ENCODE peak calls at places on chromosomes 3 and 15, in eight cellular contexts. One of them, this sample, is unnamed. For H3K4me1, the result is how much of the 10 kb centered on the place peaks cover.

GRCh38 chr15:37038716-37039106 is 61.6 kb downstream of the MEIS2 start:
- DNase-seq in psoas muscle: no peak
- DNase-seq in heart right ventricle: no peak
- DNase-seq in H1: no peak
- DNase-seq in cardiac muscle cell: no peak
- DNase-seq in sigmoid colon: no peak
- DNase-seq in HepG2: no peak
- DNase-seq in right lobe of liver: no peak
- DNase-seq in this sample: no peak

GRCh38 chr15:73956276-73957086 is 30.2 kb downstream of the LOXL1 start:
- DNase-seq in psoas muscle: no peak
- DNase-seq in cardiac muscle cell: no peak
- DNase-seq in right lobe of liver: no peak
- DNase-seq in H1: no peak
- DNase-seq in heart right ventricle: no peak
- DNase-seq in HepG2: no peak
- DNase-seq in sigmoid colon: peak
- DNase-seq in this sample: no peak

GRCh38 chr3:42667096-42667522 is 13.6 kb downstream of the ZBTB47 start:
- DNase-seq in psoas muscle: peak
- DNase-seq in cardiac muscle cell: no peak
- DNase-seq in heart right ventricle: no peak
- DNase-seq in right lobe of liver: no peak
- DNase-seq in H1: no peak
- DNase-seq in HepG2: no peak
- DNase-seq in sigmoid colon: peak
- DNase-seq in this sample: no peak

GRCh38 chr3:63654246-63654645 is 1.8 kb downstream of the SNTN start:
- DNase-seq in cardiac muscle cell: no peak
- DNase-seq in sigmoid colon: no peak
- DNase-seq in right lobe of liver: no peak
- DNase-seq in H1: no peak
- DNase-seq in heart right ventricle: no peak
- DNase-seq in psoas muscle: no peak
- DNase-seq in HepG2: no peak
- DNase-seq in this sample: no peak

GRCh38 chr15:68407141-68407885 is 24.6 kb downstream of the ITGA11 start:
- DNase-seq in HepG2: no peak
- DNase-seq in right lobe of liver: peak
- DNase-seq in psoas muscle: peak
- DNase-seq in heart right ventricle: no peak
- DNase-seq in sigmoid colon: peak
- DNase-seq in H1: peak
- DNase-seq in cardiac muscle cell: no peak
- DNase-seq in this sample: peak

GRCh38 chr3:23778451-23778850 is 27.3 kb upstream of the UBE2E1 start:
- DNase-seq in HepG2: no peak
- DNase-seq in psoas muscle: no peak
- DNase-seq in heart right ventricle: no peak
- DNase-seq in right lobe of liver: no peak
- DNase-seq in sigmoid colon: no peak
- DNase-seq in H1: no peak
- DNase-seq in cardiac muscle cell: no peak
- DNase-seq in this sample: no peak

GRCh38 chr15:40069178-40070165 is 30.5 kb upstream of the SRP14 start:
- DNase-seq in right lobe of liver: peak
- DNase-seq in H1: peak
- DNase-seq in HepG2: peak
- DNase-seq in sigmoid colon: peak
- DNase-seq in psoas muscle: peak
- DNase-seq in heart right ventricle: peak
- DNase-seq in cardiac muscle cell: peak
- DNase-seq in this sample: peak

GRCh38 chr3:142999881-143000280 is 1.5 kb upstream of the U2SURP start:
- DNase-seq in HepG2: no peak
- DNase-seq in cardiac muscle cell: no peak
- DNase-seq in sigmoid colon: no peak
- DNase-seq in H1: no peak
- DNase-seq in right lobe of liver: no peak
- DNase-seq in heart right ventricle: no peak
- DNase-seq in psoas muscle: no peak
- DNase-seq in this sample: no peak

GRCh38 chr3:7205535-7206331 is 344.8 kb downstream of the GRM7 start:
- DNase-seq in HepG2: no peak
- DNase-seq in right lobe of liver: no peak
- DNase-seq in heart right ventricle: no peak
- DNase-seq in H1: no peak
- DNase-seq in cardiac muscle cell: no peak
- DNase-seq in sigmoid colon: no peak
- DNase-seq in psoas muscle: no peak
- DNase-seq in this sample: no peak

GRCh38 chr3:103170651-103171050 is 735.8 kb downstream of the ZPLD1 start:
- DNase-seq in HepG2: no peak
- DNase-seq in right lobe of liver: no peak
- DNase-seq in H1: no peak
- DNase-seq in heart right ventricle: no peak
- DNase-seq in cardiac muscle cell: no peak
- DNase-seq in psoas muscle: no peak
- DNase-seq in sigmoid colon: no peak
- DNase-seq in this sample: no peak

GRCh38 chr3:162134571-162134970 is 638.0 kb downstream of the OTOL1 start:
- DNase-seq in right lobe of liver: no peak
- DNase-seq in cardiac muscle cell: no peak
- DNase-seq in heart right ventricle: no peak
- DNase-seq in psoas muscle: no peak
- DNase-seq in H1: no peak
- DNase-seq in sigmoid colon: no peak
- DNase-seq in HepG2: no peak
- DNase-seq in this sample: no peak

GRCh38 chr15:65287515-65287845 is 797 bp upstream of the PARP16 start:
- DNase-seq in psoas muscle: no peak
- DNase-seq in heart right ventricle: no peak
- DNase-seq in HepG2: no peak
- DNase-seq in sigmoid colon: no peak
- DNase-seq in cardiac muscle cell: no peak
- DNase-seq in H1: no peak
- DNase-seq in right lobe of liver: no peak
- DNase-seq in this sample: no peak

GRCh38 chr15:25863968-25864580 is 947 bp upstream of the ATP10A start:
- DNase-seq in HepG2: no peak
- DNase-seq in heart right ventricle: no peak
- DNase-seq in right lobe of liver: no peak
- DNase-seq in H1: no peak
- DNase-seq in sigmoid colon: no peak
- DNase-seq in cardiac muscle cell: no peak
- DNase-seq in psoas muscle: no peak
- DNase-seq in this sample: no peak
- TF ChIP-seq CTCF in HepG2: no peak
- TF ChIP-seq CTCF in heart right ventricle: no peak
- TF ChIP-seq CTCF in right lobe of liver: no peak
- TF ChIP-seq CTCF in H1: no peak
- TF ChIP-seq CTCF in sigmoid colon: no peak
- TF ChIP-seq CTCF in cardiac muscle cell: no peak
- TF ChIP-seq CTCF in psoas muscle: no peak
- TF ChIP-seq CTCF in this sample: no peak

DNA sequence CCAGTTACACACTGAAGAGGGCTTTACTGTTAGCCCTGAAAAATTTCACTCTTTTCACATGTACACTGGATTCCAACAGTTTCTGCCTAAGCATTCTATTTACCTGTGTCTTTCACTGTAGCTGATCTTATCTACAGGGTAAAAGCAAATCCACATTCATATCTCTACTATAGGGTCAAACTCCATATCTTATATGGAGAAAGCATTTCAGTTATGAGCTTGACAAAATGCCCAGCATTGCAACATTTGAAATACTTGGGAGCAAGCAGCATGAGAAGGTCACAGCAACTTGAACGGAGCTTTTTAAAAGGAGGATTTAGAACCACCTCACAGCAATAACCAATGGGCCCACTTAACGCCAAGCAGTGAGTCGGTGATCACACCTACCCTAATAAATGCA is 328.9 kb downstream of the FOXP1 start:
- DNase-seq in sigmoid colon: no peak
- DNase-seq in cardiac muscle cell: no peak
- DNase-seq in psoas muscle: no peak
- DNase-seq in right lobe of liver: no peak
- DNase-seq in H1: no peak
- DNase-seq in heart right ventricle: no peak
- DNase-seq in HepG2: peak
- DNase-seq in this sample: no peak
- H3K27ac ChIP-seq in sigmoid colon: peak
- H3K27ac ChIP-seq in cardiac muscle cell: no peak
- H3K27ac ChIP-seq in psoas muscle: no peak
- H3K27ac ChIP-seq in right lobe of liver: no peak
- H3K27ac ChIP-seq in H1: no peak
- H3K27ac ChIP-seq in heart right ventricle: peak
- H3K27ac ChIP-seq in HepG2: peak
- H3K27ac ChIP-seq in this sample: no peak

GRCh38 chr15:41501191-41501917 is 7.7 kb downstream of the ITPKA start:
- DNase-seq in H1: peak
- DNase-seq in sigmoid colon: no peak
- DNase-seq in psoas muscle: no peak
- DNase-seq in right lobe of liver: no peak
- DNase-seq in HepG2: no peak
- DNase-seq in cardiac muscle cell: peak
- DNase-seq in heart right ventricle: no peak
- DNase-seq in this sample: no peak
- H3K4me1 ChIP-seq in H1: under half
- H3K4me1 ChIP-seq in sigmoid colon: under half
- H3K4me1 ChIP-seq in psoas muscle: under half
- H3K4me1 ChIP-seq in right lobe of liver: under half
- H3K4me1 ChIP-seq in HepG2: under half
- H3K4me1 ChIP-seq in cardiac muscle cell: under half
- H3K4me1 ChIP-seq in heart right ventricle: under half
- H3K4me1 ChIP-seq in this sample: under half

DNA sequence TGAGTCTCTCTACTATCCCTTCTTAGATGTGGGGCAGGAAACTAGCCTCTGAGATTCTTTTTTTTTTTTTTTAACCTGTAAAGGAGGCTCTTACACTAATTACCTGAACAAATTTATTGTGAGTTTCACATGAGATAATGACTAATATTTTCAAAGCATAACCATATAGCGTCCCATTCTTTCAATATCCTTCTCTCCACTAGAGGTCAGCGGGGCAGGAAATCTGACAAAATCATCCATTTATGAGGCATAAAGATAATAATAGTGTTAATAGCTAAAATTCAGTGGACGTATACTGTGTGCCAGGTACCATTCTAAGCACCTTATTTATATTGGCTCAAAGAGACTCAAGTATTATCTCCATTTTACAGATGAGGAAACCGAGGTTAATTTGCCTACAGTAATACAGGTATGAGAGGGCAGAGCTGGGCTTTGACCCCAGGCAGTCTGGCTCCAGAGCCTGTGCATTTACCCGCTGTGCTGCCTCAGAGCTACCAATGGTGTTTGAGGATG is 16.3 kb upstream of the SMAD6 start:
- DNase-seq in sigmoid colon: no peak
- DNase-seq in HepG2: no peak
- DNase-seq in heart right ventricle: no peak
- DNase-seq in right lobe of liver: no peak
- DNase-seq in cardiac muscle cell: no peak
- DNase-seq in psoas muscle: no peak
- DNase-seq in H1: no peak
- DNase-seq in this sample: no peak
- TF ChIP-seq CTCF in sigmoid colon: no peak
- TF ChIP-seq CTCF in HepG2: no peak
- TF ChIP-seq CTCF in heart right ventricle: peak
- TF ChIP-seq CTCF in right lobe of liver: peak
- TF ChIP-seq CTCF in cardiac muscle cell: peak
- TF ChIP-seq CTCF in psoas muscle: no peak
- TF ChIP-seq CTCF in H1: no peak
- TF ChIP-seq CTCF in this sample: no peak

GRCh38 chr15:95148183-95148582 is 916.8 kb downstream of the MCTP2 start:
- DNase-seq in psoas muscle: no peak
- DNase-seq in heart right ventricle: no peak
- DNase-seq in H1: no peak
- DNase-seq in sigmoid colon: no peak
- DNase-seq in HepG2: no peak
- DNase-seq in cardiac muscle cell: no peak
- DNase-seq in right lobe of liver: no peak
- DNase-seq in this sample: no peak
- H3K27ac ChIP-seq in psoas muscle: no peak
- H3K27ac ChIP-seq in heart right ventricle: no peak
- H3K27ac ChIP-seq in H1: no peak
- H3K27ac ChIP-seq in sigmoid colon: no peak
- H3K27ac ChIP-seq in HepG2: no peak
- H3K27ac ChIP-seq in cardiac muscle cell: no peak
- H3K27ac ChIP-seq in right lobe of liver: no peak
- H3K27ac ChIP-seq in this sample: no peak

GRCh38 chr3:159146856-159147255 is 345.0 kb downstream of the MFSD1 start:
- DNase-seq in heart right ventricle: no peak
- DNase-seq in cardiac muscle cell: no peak
- DNase-seq in HepG2: no peak
- DNase-seq in psoas muscle: no peak
- DNase-seq in H1: no peak
- DNase-seq in right lobe of liver: no peak
- DNase-seq in sigmoid colon: no peak
- DNase-seq in this sample: no peak
- H3K4me1 ChIP-seq in heart right ventricle: under half
- H3K4me1 ChIP-seq in cardiac muscle cell: under half
- H3K4me1 ChIP-seq in HepG2: under half
- H3K4me1 ChIP-seq in psoas muscle: under half
- H3K4me1 ChIP-seq in H1: under half
- H3K4me1 ChIP-seq in right lobe of liver: under half
- H3K4me1 ChIP-seq in sigmoid colon: under half
- H3K4me1 ChIP-seq in this sample: under half

GRCh38 chr15:89888214-89888804 is 5.5 kb downstream of the AP3S2 start:
- DNase-seq in heart right ventricle: no peak
- DNase-seq in psoas muscle: no peak
- DNase-seq in cardiac muscle cell: peak
- DNase-seq in H1: no peak
- DNase-seq in sigmoid colon: no peak
- DNase-seq in HepG2: peak
- DNase-seq in right lobe of liver: no peak
- DNase-seq in this sample: no peak
- TF ChIP-seq CTCF in heart right ventricle: peak
- TF ChIP-seq CTCF in psoas muscle: peak
- TF ChIP-seq CTCF in cardiac muscle cell: peak
- TF ChIP-seq CTCF in H1: peak
- TF ChIP-seq CTCF in sigmoid colon: no peak
- TF ChIP-seq CTCF in HepG2: peak
- TF ChIP-seq CTCF in right lobe of liver: peak
- TF ChIP-seq CTCF in this sample: no peak